ENCODE peak calls at places on chromosomes 12 and 14, in seven cellular contexts. One of them, this sample, is unnamed.

GRCh38 chr12:108099085-108099484 is 30.0 kb upstream of the WSCD2 start:
- DNase-seq in HFF-Myc: no peak
- DNase-seq in heart right ventricle: no peak
- DNase-seq in GM12864: no peak
- DNase-seq in lung: no peak
- DNase-seq in stomach: no peak
- DNase-seq in left ventricle myocardium inferior: no peak
- DNase-seq in this sample: no peak

GRCh38 chr12:107564946-107565345 is 120.7 kb upstream of the PWP1 start:
- DNase-seq in GM12864: no peak
- DNase-seq in stomach: no peak
- DNase-seq in HFF-Myc: no peak
- DNase-seq in heart right ventricle: no peak
- DNase-seq in left ventricle myocardium inferior: no peak
- DNase-seq in lung: no peak
- DNase-seq in this sample: no peak

GRCh38 chr12:14589169-14590004 is 21.7 kb upstream of the PLBD1 start:
- DNase-seq in heart right ventricle: no peak
- DNase-seq in left ventricle myocardium inferior: no peak
- DNase-seq in lung: no peak
- DNase-seq in GM12864: no peak
- DNase-seq in HFF-Myc: no peak
- DNase-seq in stomach: no peak
- DNase-seq in this sample: no peak

GRCh38 chr14:99195602-99196309 is 76.2 kb downstream of the BCL11B start:
- DNase-seq in GM12864: no peak
- DNase-seq in left ventricle myocardium inferior: no peak
- DNase-seq in HFF-Myc: no peak
- DNase-seq in lung: no peak
- DNase-seq in heart right ventricle: no peak
- DNase-seq in stomach: no peak
- DNase-seq in this sample: peak; percentile 40

GRCh38 chr14:54606631-54607133 is 39.8 kb downstream of the SAMD4A start:
- DNase-seq in HFF-Myc: no peak
- DNase-seq in lung: no peak
- DNase-seq in GM12864: no peak
- DNase-seq in left ventricle myocardium inferior: no peak
- DNase-seq in heart right ventricle: peak; percentile 58
- DNase-seq in stomach: no peak
- DNase-seq in this sample: peak; percentile 84

GRCh38 chr12:60398547-60398946 is 802.7 kb downstream of the SLC16A7 start:
- DNase-seq in GM12864: no peak
- DNase-seq in left ventricle myocardium inferior: no peak
- DNase-seq in stomach: no peak
- DNase-seq in lung: no peak
- DNase-seq in heart right ventricle: no peak
- DNase-seq in HFF-Myc: no peak
- DNase-seq in this sample: no peak

GRCh38 chr14:69056389-69056788 is 77.3 kb upstream of the ACTN1 start:
- DNase-seq in heart right ventricle: no peak
- DNase-seq in lung: no peak
- DNase-seq in left ventricle myocardium inferior: no peak
- DNase-seq in HFF-Myc: no peak
- DNase-seq in GM12864: no peak
- DNase-seq in stomach: no peak
- DNase-seq in this sample: no peak

GRCh38 chr12:62724947-62725447 is 210.0 kb downstream of the PPM1H start:
- DNase-seq in left ventricle myocardium inferior: no peak
- DNase-seq in stomach: peak; percentile 67
- DNase-seq in GM12864: no peak
- DNase-seq in heart right ventricle: no peak
- DNase-seq in HFF-Myc: peak; percentile 92
- DNase-seq in lung: peak; percentile 80
- DNase-seq in this sample: peak; percentile 96

GRCh38 chr14:34794217-34794616 is 79.8 kb upstream of the CFL2 start:
- DNase-seq in heart right ventricle: no peak
- DNase-seq in GM12864: no peak
- DNase-seq in stomach: no peak
- DNase-seq in HFF-Myc: no peak
- DNase-seq in left ventricle myocardium inferior: no peak
- DNase-seq in lung: no peak
- DNase-seq in this sample: no peak

GRCh38 chr14:40368314-40368713 is 936.1 kb upstream of the FBXO33 start:
- DNase-seq in GM12864: no peak
- DNase-seq in HFF-Myc: no peak
- DNase-seq in lung: no peak
- DNase-seq in stomach: peak; percentile 30
- DNase-seq in heart right ventricle: no peak
- DNase-seq in left ventricle myocardium inferior: no peak
- DNase-seq in this sample: peak; percentile 12

GRCh38 chr12:55997535-55997859 is 421 bp downstream of the SUOX start:
- DNase-seq in heart right ventricle: no peak
- DNase-seq in stomach: no peak
- DNase-seq in lung: no peak
- DNase-seq in GM12864: no peak
- DNase-seq in left ventricle myocardium inferior: no peak
- DNase-seq in HFF-Myc: no peak
- DNase-seq in this sample: no peak

GRCh38 chr12:89064780-89065179 is 287.5 kb downstream of the DUSP6 start:
- DNase-seq in stomach: no peak
- DNase-seq in heart right ventricle: no peak
- DNase-seq in GM12864: no peak
- DNase-seq in HFF-Myc: no peak
- DNase-seq in left ventricle myocardium inferior: no peak
- DNase-seq in lung: no peak
- DNase-seq in this sample: no peak

GRCh38 chr12:11580125-11580751 is 69.2 kb upstream of the ETV6 start:
- DNase-seq in HFF-Myc: peak; percentile 37
- DNase-seq in GM12864: peak; percentile 63
- DNase-seq in lung: peak; percentile 57
- DNase-seq in left ventricle myocardium inferior: no peak
- DNase-seq in stomach: peak; percentile 32
- DNase-seq in heart right ventricle: no peak
- DNase-seq in this sample: peak; percentile 66

GRCh38 chr12:56877195-56878009 is 56.8 kb downstream of the SDR9C7 start:
- DNase-seq in stomach: no peak
- DNase-seq in left ventricle myocardium inferior: no peak
- DNase-seq in GM12864: no peak
- DNase-seq in heart right ventricle: no peak
- DNase-seq in HFF-Myc: no peak
- DNase-seq in lung: no peak
- DNase-seq in this sample: no peak

GRCh38 chr14:97281741-97282140 is 484.6 kb downstream of the VRK1 start:
- DNase-seq in heart right ventricle: no peak
- DNase-seq in lung: no peak
- DNase-seq in left ventricle myocardium inferior: no peak
- DNase-seq in stomach: no peak
- DNase-seq in GM12864: no peak
- DNase-seq in HFF-Myc: no peak
- DNase-seq in this sample: no peak

GRCh38 chr14:95465936-95466335 is 50.5 kb downstream of the SYNE3 start:
- DNase-seq in left ventricle myocardium inferior: no peak
- DNase-seq in HFF-Myc: no peak
- DNase-seq in stomach: no peak
- DNase-seq in heart right ventricle: no peak
- DNase-seq in GM12864: no peak
- DNase-seq in lung: no peak
- DNase-seq in this sample: no peak

GRCh38 chr12:98154850-98155249 is 360.5 kb upstream of the TMPO start:
- DNase-seq in stomach: no peak
- DNase-seq in GM12864: no peak
- DNase-seq in lung: no peak
- DNase-seq in left ventricle myocardium inferior: no peak
- DNase-seq in heart right ventricle: peak; percentile 11
- DNase-seq in HFF-Myc: no peak
- DNase-seq in this sample: peak; percentile 15
- TF ChIP-seq CTCF in stomach: no peak
- TF ChIP-seq CTCF in GM12864: no peak
- TF ChIP-seq CTCF in lung: peak; percentile 3
- TF ChIP-seq CTCF in left ventricle myocardium inferior: peak; percentile 54
- TF ChIP-seq CTCF in heart right ventricle: peak; percentile 47
- TF ChIP-seq CTCF in HFF-Myc: no peak
- TF ChIP-seq CTCF in this sample: peak; percentile 53

GRCh38 chr14:102234331-102235264 is 70.4 kb downstream of the MOK start:
- DNase-seq in heart right ventricle: no peak
- DNase-seq in GM12864: no peak
- DNase-seq in HFF-Myc: no peak
- DNase-seq in stomach: no peak
- DNase-seq in left ventricle myocardium inferior: no peak
- DNase-seq in lung: no peak
- DNase-seq in this sample: no peak
- H3K4me3 ChIP-seq in heart right ventricle: peak overlapping the region; percentile 57
- H3K4me3 ChIP-seq in GM12864: no peak overlapping the region
- H3K4me3 ChIP-seq in HFF-Myc: no peak overlapping the region
- H3K4me3 ChIP-seq in stomach: peak overlapping the region; percentile 30
- H3K4me3 ChIP-seq in left ventricle myocardium inferior: peak overlapping the region; percentile 52
- H3K4me3 ChIP-seq in lung: no peak overlapping the region
- H3K4me3 ChIP-seq in this sample: peak overlapping the region; percentile 16

GRCh38 chr14:79708426-79708825 is 502.9 kb downstream of the DIO2 start:
- DNase-seq in heart right ventricle: no peak
- DNase-seq in GM12864: no peak
- DNase-seq in stomach: no peak
- DNase-seq in left ventricle myocardium inferior: no peak
- DNase-seq in lung: no peak
- DNase-seq in HFF-Myc: no peak
- DNase-seq in this sample: no peak
- TF ChIP-seq CTCF in heart right ventricle: no peak
- TF ChIP-seq CTCF in GM12864: no peak
- TF ChIP-seq CTCF in stomach: no peak
- TF ChIP-seq CTCF in left ventricle myocardium inferior: no peak
- TF ChIP-seq CTCF in lung: no peak
- TF ChIP-seq CTCF in HFF-Myc: no peak
- TF ChIP-seq CTCF in this sample: no peak

GRCh38 chr14:74571441-74571841 is 40.6 kb downstream of the LTBP2 start:
- DNase-seq in stomach: no peak
- DNase-seq in left ventricle myocardium inferior: no peak
- DNase-seq in heart right ventricle: peak; percentile 36
- DNase-seq in GM12864: no peak
- DNase-seq in lung: no peak
- DNase-seq in HFF-Myc: no peak
- DNase-seq in this sample: no peak
- H3K4me3 ChIP-seq in stomach: no peak overlapping the region
- H3K4me3 ChIP-seq in left ventricle myocardium inferior: peak overlapping the region; percentile 14
- H3K4me3 ChIP-seq in heart right ventricle: no peak overlapping the region
- H3K4me3 ChIP-seq in GM12864: no peak overlapping the region
- H3K4me3 ChIP-seq in lung: no peak overlapping the region
- H3K4me3 ChIP-seq in HFF-Myc: peak overlapping the region; percentile 25
- H3K4me3 ChIP-seq in this sample: peak overlapping the region; percentile 1

GRCh38 chr12:46382425-46382973 is 9.9 kb upstream of the SLC38A2 start:
- DNase-seq in stomach: no peak
- DNase-seq in GM12864: no peak
- DNase-seq in HFF-Myc: no peak
- DNase-seq in heart right ventricle: no peak
- DNase-seq in left ventricle myocardium inferior: no peak
- DNase-seq in lung: no peak
- DNase-seq in this sample: no peak

GRCh38 chr12:46380881-46381280 is 8.3 kb upstream of the SLC38A2 start:
- DNase-seq in GM12864: no peak
- DNase-seq in HFF-Myc: no peak
- DNase-seq in left ventricle myocardium inferior: no peak
- DNase-seq in stomach: no peak
- DNase-seq in heart right ventricle: no peak
- DNase-seq in lung: no peak
- DNase-seq in this sample: no peak

GRCh38 chr12:46384451-46385301 is 12.1 kb upstream of the SLC38A2 start:
- DNase-seq in left ventricle myocardium inferior: no peak
- DNase-seq in HFF-Myc: no peak
- DNase-seq in GM12864: no peak
- DNase-seq in lung: no peak
- DNase-seq in stomach: no peak
- DNase-seq in heart right ventricle: no peak
- DNase-seq in this sample: no peak

GRCh38 chr12:46383654-46384450 is 11.3 kb upstream of the SLC38A2 start:
- DNase-seq in HFF-Myc: no peak
- DNase-seq in heart right ventricle: peak; percentile 94
- DNase-seq in stomach: peak; percentile 94
- DNase-seq in left ventricle myocardium inferior: peak; percentile 95
- DNase-seq in GM12864: no peak
- DNase-seq in lung: peak; percentile 88
- DNase-seq in this sample: peak; percentile 85

DNA sequence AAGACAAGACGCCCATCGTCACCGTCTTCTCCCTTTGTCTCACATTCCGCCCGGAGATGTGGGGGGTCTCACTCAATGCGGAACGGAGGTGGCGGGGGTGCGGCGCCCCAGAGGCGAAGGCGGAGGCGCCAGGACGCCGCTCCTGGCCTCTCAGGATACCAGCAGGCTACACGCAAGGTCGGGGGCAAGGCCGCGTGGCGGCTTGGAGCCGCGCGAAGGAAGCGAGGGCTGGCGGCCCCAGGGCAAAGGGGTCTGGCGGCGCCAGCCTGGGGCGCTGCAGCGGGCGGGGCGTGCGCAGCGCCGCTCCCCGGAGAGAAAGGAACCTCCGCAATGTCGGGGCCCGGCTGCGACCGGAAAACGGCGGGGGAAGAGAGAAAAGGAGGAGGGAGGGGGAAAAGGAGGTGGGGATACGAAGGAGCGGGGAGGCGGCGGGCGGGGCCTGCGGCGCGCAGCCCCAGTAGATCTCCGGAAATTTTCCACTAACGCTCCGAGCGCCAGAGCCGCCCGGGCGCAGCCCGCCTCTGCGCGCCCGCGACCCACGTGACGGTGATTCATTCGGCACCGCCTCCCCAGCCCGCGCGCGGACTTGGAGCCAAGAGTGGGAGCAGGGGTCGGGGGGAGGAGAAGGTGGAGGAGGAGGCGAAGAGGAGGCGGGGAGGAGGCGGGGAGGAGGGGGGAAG is 10.5 kb upstream of the SLC38A2 start:
- DNase-seq in heart right ventricle: peak; percentile 97
- DNase-seq in GM12864: peak; percentile 88
- DNase-seq in stomach: peak; percentile 98
- DNase-seq in left ventricle myocardium inferior: peak; percentile 97
- DNase-seq in HFF-Myc: peak; percentile 82
- DNase-seq in lung: peak; percentile 97
- DNase-seq in this sample: peak; percentile 92
- TF ChIP-seq CTCF in heart right ventricle: no peak
- TF ChIP-seq CTCF in GM12864: peak; percentile 22
- TF ChIP-seq CTCF in stomach: peak; percentile 13
- TF ChIP-seq CTCF in left ventricle myocardium inferior: peak; percentile 39
- TF ChIP-seq CTCF in HFF-Myc: peak; percentile 5
- TF ChIP-seq CTCF in lung: peak; percentile 8
- TF ChIP-seq CTCF in this sample: peak; percentile 3

DNA sequence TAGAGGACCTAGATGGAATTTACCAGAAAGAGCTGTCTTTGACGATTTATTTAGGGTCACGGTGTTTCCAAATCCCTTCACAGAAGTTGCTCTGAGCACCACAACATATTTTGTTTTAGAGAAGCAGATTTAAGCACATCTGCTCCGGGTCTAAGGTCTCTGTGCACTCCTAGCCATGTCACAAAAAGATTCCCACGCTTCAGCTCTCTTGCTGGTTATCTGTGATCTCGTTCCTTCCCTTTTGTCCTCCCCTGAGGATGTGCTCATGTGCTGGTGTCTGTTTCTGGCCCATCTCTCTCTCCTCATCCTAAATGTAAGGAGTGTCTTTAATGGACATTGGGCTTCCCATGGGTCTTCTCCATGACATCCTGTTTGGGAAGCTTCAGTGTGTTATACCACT is 53.7 kb upstream of the GNPNAT1 start:
- DNase-seq in stomach: no peak
- DNase-seq in GM12864: no peak
- DNase-seq in lung: no peak
- DNase-seq in heart right ventricle: peak; percentile 42
- DNase-seq in left ventricle myocardium inferior: no peak
- DNase-seq in HFF-Myc: no peak
- DNase-seq in this sample: no peak
- H3K4me3 ChIP-seq in stomach: no peak overlapping the region
- H3K4me3 ChIP-seq in GM12864: no peak overlapping the region
- H3K4me3 ChIP-seq in lung: no peak overlapping the region
- H3K4me3 ChIP-seq in heart right ventricle: no peak overlapping the region
- H3K4me3 ChIP-seq in left ventricle myocardium inferior: peak overlapping the region; percentile 20
- H3K4me3 ChIP-seq in HFF-Myc: no peak overlapping the region
- H3K4me3 ChIP-seq in this sample: no peak overlapping the region

GRCh38 chr14:72926292-72927028 is at the start of gene DCAF4:
- DNase-seq in heart right ventricle: peak; percentile 97
- DNase-seq in GM12864: peak; percentile 96
- DNase-seq in HFF-Myc: peak; percentile 96
- DNase-seq in left ventricle myocardium inferior: peak; percentile 96
- DNase-seq in lung: peak; percentile 97
- DNase-seq in stomach: peak; percentile 96
- DNase-seq in this sample: peak; percentile 98
- TF ChIP-seq CTCF in heart right ventricle: no peak
- TF ChIP-seq CTCF in GM12864: no peak
- TF ChIP-seq CTCF in HFF-Myc: no peak
- TF ChIP-seq CTCF in left ventricle myocardium inferior: no peak
- TF ChIP-seq CTCF in lung: no peak
- TF ChIP-seq CTCF in stomach: no peak
- TF ChIP-seq CTCF in this sample: no peak